ENCODE peak calls at places on chromosome 14, in seven cellular contexts. One of them, this sample, is unnamed.
A peak's percentile ranks its signal among the peaks of the same experiment; 100 is the strongest.

GRCh38 chr14:99554757-99555531 is 49.1 kb downstream of the CCDC85C start:
- DNase-seq in H1: no peak
- DNase-seq in fibroblast of lung: no peak
- DNase-seq in HepG2: peak; percentile 88
- DNase-seq in neural progenitor cell: no peak
- DNase-seq in MM.1S: no peak
- DNase-seq in GM23338: no peak
- DNase-seq in this sample: no peak

GRCh38 chr14:58272589-58273372 is 25.6 kb upstream of the ARID4A start:
- DNase-seq in H1: no peak
- DNase-seq in fibroblast of lung: peak; percentile 57
- DNase-seq in HepG2: peak; percentile 98
- DNase-seq in neural progenitor cell: no peak
- DNase-seq in MM.1S: no peak
- DNase-seq in GM23338: peak; percentile 24
- DNase-seq in this sample: peak; percentile 65

GRCh38 chr14:65412881-65413738 is 580 bp downstream of the FUT8 start:
- DNase-seq in H1: peak; percentile 82
- DNase-seq in fibroblast of lung: peak; percentile 72
- DNase-seq in HepG2: peak; percentile 17
- DNase-seq in neural progenitor cell: peak; percentile 75
- DNase-seq in MM.1S: no peak
- DNase-seq in GM23338: peak; percentile 70
- DNase-seq in this sample: peak; percentile 93

GRCh38 chr14:99273025-99273723 is 1.2 kb upstream of the BCL11B start:
- DNase-seq in H1: peak; percentile 89
- DNase-seq in fibroblast of lung: no peak
- DNase-seq in HepG2: peak; percentile 16
- DNase-seq in neural progenitor cell: peak; percentile 68
- DNase-seq in MM.1S: no peak
- DNase-seq in GM23338: peak; percentile 73
- DNase-seq in this sample: peak; percentile 18

GRCh38 chr14:77653473-77653872 is 37.0 kb upstream of the SPTLC2 start:
- DNase-seq in H1: peak; percentile 68
- DNase-seq in fibroblast of lung: no peak
- DNase-seq in HepG2: no peak
- DNase-seq in neural progenitor cell: peak; percentile 55
- DNase-seq in MM.1S: no peak
- DNase-seq in GM23338: peak; percentile 64
- DNase-seq in this sample: peak; percentile 5

GRCh38 chr14:80136358-80136757 is 74.9 kb downstream of the DIO2 start:
- DNase-seq in H1: no peak
- DNase-seq in fibroblast of lung: no peak
- DNase-seq in HepG2: no peak
- DNase-seq in neural progenitor cell: peak; percentile 4
- DNase-seq in MM.1S: no peak
- DNase-seq in GM23338: peak; percentile 57
- DNase-seq in this sample: no peak

GRCh38 chr14:106872619-106873446 is 1346.5 kb downstream of the TMEM121 start:
- DNase-seq in H1: peak; percentile 48
- DNase-seq in fibroblast of lung: no peak
- DNase-seq in HepG2: peak; percentile 84
- DNase-seq in neural progenitor cell: no peak
- DNase-seq in MM.1S: peak; percentile 54
- DNase-seq in GM23338: peak; percentile 3
- DNase-seq in this sample: peak; percentile 24

GRCh38 chr14:60565211-60565610 is 56.3 kb downstream of the SIX6 start:
- DNase-seq in H1: no peak
- DNase-seq in fibroblast of lung: peak; percentile 63
- DNase-seq in HepG2: no peak
- DNase-seq in neural progenitor cell: no peak
- DNase-seq in MM.1S: no peak
- DNase-seq in GM23338: no peak
- DNase-seq in this sample: peak; percentile 88

GRCh38 chr14:89368490-89369477 is 48.2 kb downstream of the FOXN3 start:
- DNase-seq in H1: no peak
- DNase-seq in fibroblast of lung: no peak
- DNase-seq in HepG2: peak; percentile 97
- DNase-seq in neural progenitor cell: no peak
- DNase-seq in MM.1S: no peak
- DNase-seq in GM23338: no peak
- DNase-seq in this sample: peak; percentile 9

GRCh38 chr14:20494935-20495766 is 10.2 kb upstream of the RNASE10 start:
- DNase-seq in H1: no peak
- DNase-seq in fibroblast of lung: peak; percentile 36
- DNase-seq in HepG2: no peak
- DNase-seq in neural progenitor cell: no peak
- DNase-seq in MM.1S: no peak
- DNase-seq in GM23338: no peak
- DNase-seq in this sample: peak; percentile 65

GRCh38 chr14:31414190-31414833 is 6.0 kb downstream of the HEATR5A start:
- DNase-seq in H1: no peak
- DNase-seq in fibroblast of lung: peak; percentile 11
- DNase-seq in HepG2: peak; percentile 49
- DNase-seq in neural progenitor cell: no peak
- DNase-seq in MM.1S: no peak
- DNase-seq in GM23338: no peak
- DNase-seq in this sample: peak; percentile 51
- H3K4me1 ChIP-seq in H1: no peaks in the 10 kb centered on the region
- H3K4me1 ChIP-seq in fibroblast of lung: peaks cover 2% of the 10 kb centered on the region
- H3K4me1 ChIP-seq in HepG2: peaks cover 34% of the 10 kb centered on the region
- H3K4me1 ChIP-seq in neural progenitor cell: peaks cover 29% of the 10 kb centered on the region
- H3K4me1 ChIP-seq in MM.1S: no peaks in the 10 kb centered on the region
- H3K4me1 ChIP-seq in GM23338: peaks cover 12% of the 10 kb centered on the region
- H3K4me1 ChIP-seq in this sample: peaks cover 19% of the 10 kb centered on the region

GRCh38 chr14:23578560-23579310 is at the start of gene JPH4:
- DNase-seq in H1: peak; percentile 77
- DNase-seq in fibroblast of lung: no peak
- DNase-seq in HepG2: no peak
- DNase-seq in neural progenitor cell: peak; percentile 79
- DNase-seq in MM.1S: no peak
- DNase-seq in GM23338: peak; percentile 79
- DNase-seq in this sample: no peak

GRCh38 chr14:23575086-23575485 is 3.5 kb downstream of the JPH4 start:
- DNase-seq in H1: no peak
- DNase-seq in fibroblast of lung: no peak
- DNase-seq in HepG2: peak; percentile 4
- DNase-seq in neural progenitor cell: no peak
- DNase-seq in MM.1S: no peak
- DNase-seq in GM23338: no peak
- DNase-seq in this sample: no peak

GRCh38 chr14:23577710-23578392 is 739 bp downstream of the JPH4 start:
- DNase-seq in H1: peak; percentile 71
- DNase-seq in fibroblast of lung: no peak
- DNase-seq in HepG2: no peak
- DNase-seq in neural progenitor cell: peak; percentile 63
- DNase-seq in MM.1S: no peak
- DNase-seq in GM23338: peak; percentile 83
- DNase-seq in this sample: no peak

GRCh38 chr14:23579311-23579630 is 681 bp upstream of the JPH4 start:
- DNase-seq in H1: peak; percentile 50
- DNase-seq in fibroblast of lung: no peak
- DNase-seq in HepG2: peak; percentile 27
- DNase-seq in neural progenitor cell: no peak
- DNase-seq in MM.1S: no peak
- DNase-seq in GM23338: no peak
- DNase-seq in this sample: no peak

GRCh38 chr14:23577004-23577681 is 1.4 kb downstream of the JPH4 start:
- DNase-seq in H1: peak; percentile 77
- DNase-seq in fibroblast of lung: no peak
- DNase-seq in HepG2: no peak
- DNase-seq in neural progenitor cell: peak; percentile 67
- DNase-seq in MM.1S: no peak
- DNase-seq in GM23338: peak; percentile 71
- DNase-seq in this sample: peak; percentile 42
- TF ChIP-seq EZH2 in H1: no peak
- TF ChIP-seq EZH2 in fibroblast of lung: peak; percentile 88
- TF ChIP-seq EZH2 in HepG2: no peak
- TF ChIP-seq EZH2 in neural progenitor cell: no peak
- TF ChIP-seq EZH2 in MM.1S: no peak
- TF ChIP-seq EZH2 in GM23338: no peak
- TF ChIP-seq EZH2 in this sample: no peak

GRCh38 chr14:93962701-93963601 is 13.4 kb downstream of the ASB2 start:
- DNase-seq in H1: no peak
- DNase-seq in fibroblast of lung: peak; percentile 31
- DNase-seq in HepG2: no peak
- DNase-seq in neural progenitor cell: no peak
- DNase-seq in MM.1S: peak; percentile 50
- DNase-seq in GM23338: no peak
- DNase-seq in this sample: no peak

GRCh38 chr14:93959239-93960107 is 16.9 kb downstream of the ASB2 start:
- DNase-seq in H1: no peak
- DNase-seq in fibroblast of lung: peak; percentile 62
- DNase-seq in HepG2: peak; percentile 98
- DNase-seq in neural progenitor cell: no peak
- DNase-seq in MM.1S: peak; percentile 91
- DNase-seq in GM23338: peak; percentile 59
- DNase-seq in this sample: peak; percentile 95

GRCh38 chr14:93961610-93962009 is 14.8 kb downstream of the ASB2 start:
- DNase-seq in H1: no peak
- DNase-seq in fibroblast of lung: no peak
- DNase-seq in HepG2: no peak
- DNase-seq in neural progenitor cell: no peak
- DNase-seq in MM.1S: no peak
- DNase-seq in GM23338: no peak
- DNase-seq in this sample: no peak

GRCh38 chr14:93960108-93960475 is 16.3 kb downstream of the ASB2 start:
- DNase-seq in H1: no peak
- DNase-seq in fibroblast of lung: no peak
- DNase-seq in HepG2: no peak
- DNase-seq in neural progenitor cell: no peak
- DNase-seq in MM.1S: no peak
- DNase-seq in GM23338: no peak
- DNase-seq in this sample: peak; percentile 30

GRCh38 chr14:93960774-93961438 is 15.5 kb downstream of the ASB2 start:
- DNase-seq in H1: no peak
- DNase-seq in fibroblast of lung: no peak
- DNase-seq in HepG2: no peak
- DNase-seq in neural progenitor cell: no peak
- DNase-seq in MM.1S: no peak
- DNase-seq in GM23338: no peak
- DNase-seq in this sample: no peak
- H3K4me1 ChIP-seq in H1: peaks cover 9% of the 10 kb centered on the region
- H3K4me1 ChIP-seq in fibroblast of lung: peaks cover 4% of the 10 kb centered on the region
- H3K4me1 ChIP-seq in HepG2: peaks cover 82% of the 10 kb centered on the region
- H3K4me1 ChIP-seq in neural progenitor cell: peaks cover 3% of the 10 kb centered on the region
- H3K4me1 ChIP-seq in MM.1S: peaks cover 69% of the 10 kb centered on the region
- H3K4me1 ChIP-seq in GM23338: no peaks in the 10 kb centered on the region
- H3K4me1 ChIP-seq in this sample: peaks cover 18% of the 10 kb centered on the region

GRCh38 chr14:56122306-56122705 is 4.1 kb downstream of the PELI2 start:
- DNase-seq in H1: no peak
- DNase-seq in fibroblast of lung: no peak
- DNase-seq in HepG2: no peak
- DNase-seq in neural progenitor cell: no peak
- DNase-seq in MM.1S: no peak
- DNase-seq in GM23338: no peak
- DNase-seq in this sample: peak; percentile 37

GRCh38 chr14:56118611-56119181 is 485 bp downstream of the PELI2 start:
- DNase-seq in H1: no peak
- DNase-seq in fibroblast of lung: no peak
- DNase-seq in HepG2: no peak
- DNase-seq in neural progenitor cell: peak; percentile 46
- DNase-seq in MM.1S: no peak
- DNase-seq in GM23338: peak; percentile 42
- DNase-seq in this sample: peak; percentile 75

GRCh38 chr14:56121786-56122185 is 3.6 kb downstream of the PELI2 start:
- DNase-seq in H1: no peak
- DNase-seq in fibroblast of lung: peak; percentile 74
- DNase-seq in HepG2: no peak
- DNase-seq in neural progenitor cell: no peak
- DNase-seq in MM.1S: no peak
- DNase-seq in GM23338: no peak
- DNase-seq in this sample: no peak

GRCh38 chr14:56119221-56119967 is 1.2 kb downstream of the PELI2 start:
- DNase-seq in H1: peak; percentile 66
- DNase-seq in fibroblast of lung: peak; percentile 35
- DNase-seq in HepG2: no peak
- DNase-seq in neural progenitor cell: peak; percentile 71
- DNase-seq in MM.1S: no peak
- DNase-seq in GM23338: peak; percentile 64
- DNase-seq in this sample: peak; percentile 70

GRCh38 chr14:56120091-56120632 is 2.0 kb downstream of the PELI2 start:
- DNase-seq in H1: no peak
- DNase-seq in fibroblast of lung: peak; percentile 70
- DNase-seq in HepG2: no peak
- DNase-seq in neural progenitor cell: peak; percentile 45
- DNase-seq in MM.1S: no peak
- DNase-seq in GM23338: no peak
- DNase-seq in this sample: peak; percentile 63
- TF ChIP-seq EZH2 in H1: no peak
- TF ChIP-seq EZH2 in fibroblast of lung: no peak
- TF ChIP-seq EZH2 in HepG2: peak; percentile 26
- TF ChIP-seq EZH2 in neural progenitor cell: no peak
- TF ChIP-seq EZH2 in MM.1S: no peak
- TF ChIP-seq EZH2 in GM23338: no peak
- TF ChIP-seq EZH2 in this sample: no peak

DNA sequence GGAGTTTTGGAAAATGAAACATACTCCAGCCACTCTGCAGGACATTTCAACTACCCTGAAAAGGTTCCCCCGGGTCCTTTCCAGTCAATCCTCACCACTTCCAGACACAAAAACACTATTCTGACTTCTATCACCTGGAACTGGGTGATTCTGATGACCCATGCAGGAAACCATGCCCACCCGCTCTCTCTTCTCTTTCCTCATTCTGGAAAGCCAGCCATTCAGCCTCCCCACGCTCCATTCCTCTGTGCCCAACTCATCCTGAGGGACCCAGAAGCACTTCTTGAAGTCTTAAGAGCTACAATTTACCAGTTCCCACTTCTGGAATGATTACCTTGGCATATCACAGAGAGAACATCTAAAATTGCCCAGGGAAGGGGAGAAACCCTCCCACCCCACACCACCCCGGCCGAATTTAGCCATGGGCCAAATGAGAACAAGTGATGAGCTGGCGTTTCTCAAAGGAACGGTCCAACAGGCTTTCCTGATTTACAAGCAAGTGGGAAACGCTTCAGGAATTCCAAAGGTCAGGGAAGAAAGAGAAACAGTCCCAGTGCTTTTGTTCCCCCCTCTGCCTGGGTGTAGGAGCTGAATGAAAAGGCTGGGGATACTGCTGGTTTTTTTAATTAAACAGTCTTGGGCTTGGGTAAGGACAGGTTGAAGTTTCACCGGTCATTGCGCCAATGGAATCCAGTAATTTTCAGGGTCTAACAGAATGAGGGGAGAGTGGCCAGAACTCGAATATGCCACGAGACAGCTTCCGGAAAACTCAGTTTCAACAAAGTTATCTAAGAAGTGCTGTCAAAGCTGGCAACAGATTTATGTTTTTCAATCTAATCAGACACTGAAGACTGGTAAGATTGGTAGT is 2.9 kb downstream of the CCDC88C start:
- DNase-seq in H1: no peak
- DNase-seq in fibroblast of lung: no peak
- DNase-seq in HepG2: no peak
- DNase-seq in neural progenitor cell: peak; percentile 87
- DNase-seq in MM.1S: no peak
- DNase-seq in GM23338: peak; percentile 70
- DNase-seq in this sample: no peak
- H3K4me1 ChIP-seq in H1: peaks cover 30% of the 10 kb centered on the region
- H3K4me1 ChIP-seq in fibroblast of lung: no peaks in the 10 kb centered on the region
- H3K4me1 ChIP-seq in HepG2: peaks cover 59% of the 10 kb centered on the region
- H3K4me1 ChIP-seq in neural progenitor cell: peaks cover 48% of the 10 kb centered on the region
- H3K4me1 ChIP-seq in MM.1S: peaks cover 29% of the 10 kb centered on the region
- H3K4me1 ChIP-seq in GM23338: peaks cover 42% of the 10 kb centered on the region
- H3K4me1 ChIP-seq in this sample: no peaks in the 10 kb centered on the region

GRCh38 chr14:24339284-24340151 is at the start of gene RIPK3:
- DNase-seq in H1: peak; percentile 77
- DNase-seq in fibroblast of lung: no peak
- DNase-seq in HepG2: no peak
- DNase-seq in neural progenitor cell: peak; percentile 60
- DNase-seq in MM.1S: peak; percentile 52
- DNase-seq in GM23338: peak; percentile 72
- DNase-seq in this sample: peak; percentile 42
- TF ChIP-seq EZH2 in H1: peak; percentile 83
- TF ChIP-seq EZH2 in fibroblast of lung: no peak
- TF ChIP-seq EZH2 in HepG2: no peak
- TF ChIP-seq EZH2 in neural progenitor cell: peak; percentile 92
- TF ChIP-seq EZH2 in MM.1S: no peak
- TF ChIP-seq EZH2 in GM23338: peak; percentile 58
- TF ChIP-seq EZH2 in this sample: no peak

This sample was measured in GM23248.